ENCODE peak calls at places on chromosomes 5 and 9, in seven cellular contexts. L is IMR-90, S is mesenchymal stem cell, O is mesendoderm, X is H9, N is neuronal stem cell, I is trophoblast cell. A is an unnamed sample.

GRCh38 chr5:169064093-169064492 is 236.8 kb downstream of the SLIT3 start:
- DNase-seq in L (no peak), S (no peak), O (no peak), X (no peak), N (no peak), I (no peak), A (no peak)

GRCh38 chr5:52814749-52815148 is 27.0 kb downstream of the ITGA1 start:
- DNase-seq in L (no peak), S (no peak), O (no peak), X (no peak), N (no peak), I (no peak), A (no peak)

GRCh38 chr9:87140605-87141109 is 193.4 kb upstream of the GAS1 start:
- DNase-seq in L (no peak), S (no peak), O (no peak), X (no peak), N (no peak), I (no peak), A (no peak)

GRCh38 chr5:170631471-170632195 is 127.8 kb downstream of the KCNIP1 start:
- DNase-seq in L (no peak), S (peak; percentile 64), O (peak; percentile 81), X (peak; percentile 80), N (no peak), I (no peak), A (no peak)

GRCh38 chr5:40914835-40915234 is 5.5 kb downstream of the C7 start:
- DNase-seq in L (peak; percentile 55), S (no peak), O (peak; percentile 18), X (no peak), N (no peak), I (no peak), A (no peak)

GRCh38 chr9:136482046-136482792 is 621 bp downstream of the SEC16A start:
- DNase-seq in L (peak; percentile 37), S (peak; percentile 76), O (peak; percentile 57), X (no peak), N (peak; percentile 29), I (peak; percentile 15), A (no peak)

GRCh38 chr9:116493183-116493582 is 193.9 kb upstream of the TRIM32 start:
- DNase-seq in L (peak; percentile 43), S (no peak), O (peak; percentile 23), X (no peak), N (no peak), I (no peak), A (no peak)

GRCh38 chr5:78065663-78066062 is 228.8 kb downstream of the AP3B1 start:
- DNase-seq in L (no peak), S (no peak), O (peak; percentile 62), X (peak; percentile 49), N (no peak), I (peak; percentile 30), A (no peak)

GRCh38 chr5:123438902-123439301 is 15.7 kb upstream of the CEP120 start:
- DNase-seq in L (peak; percentile 28), S (no peak), O (no peak), X (no peak), N (no peak), I (no peak), A (no peak)

GRCh38 chr9:79644601-79645000 is 72.8 kb downstream of the TLE4 start:
- DNase-seq in L (no peak), S (no peak), O (no peak), X (no peak), N (no peak), I (no peak), A (no peak)

GRCh38 chr5:94503677-94504076 is 114.7 kb downstream of the KIAA0825 start:
- DNase-seq in L (no peak), S (no peak), O (no peak), X (no peak), N (no peak), I (no peak), A (no peak)

GRCh38 chr5:60382761-60383160 is 317.2 kb downstream of the DEPDC1B start:
- DNase-seq in L (peak; percentile 20), S (peak; percentile 39), O (peak; percentile 32), X (no peak), N (no peak), I (no peak), A (no peak)

GRCh38 chr5:149962040-149962439 is 1.5 kb downstream of the SLC26A2 start:
- DNase-seq in L (peak; percentile 68), S (peak; percentile 76), O (peak; percentile 65), X (no peak), N (no peak), I (no peak), A (no peak)

GRCh38 chr5:168714046-168714445 is 134.9 kb upstream of the PANK3 start:
- DNase-seq in L (peak; percentile 47), S (peak; percentile 21), O (no peak), X (no peak), N (no peak), I (no peak), A (no peak)

GRCh38 chr9:96491079-96491879 is 41.3 kb downstream of the HABP4 start:
- DNase-seq in L (peak; percentile 77), S (no peak), O (no peak), X (no peak), N (no peak), I (no peak), A (no peak)

DNA sequence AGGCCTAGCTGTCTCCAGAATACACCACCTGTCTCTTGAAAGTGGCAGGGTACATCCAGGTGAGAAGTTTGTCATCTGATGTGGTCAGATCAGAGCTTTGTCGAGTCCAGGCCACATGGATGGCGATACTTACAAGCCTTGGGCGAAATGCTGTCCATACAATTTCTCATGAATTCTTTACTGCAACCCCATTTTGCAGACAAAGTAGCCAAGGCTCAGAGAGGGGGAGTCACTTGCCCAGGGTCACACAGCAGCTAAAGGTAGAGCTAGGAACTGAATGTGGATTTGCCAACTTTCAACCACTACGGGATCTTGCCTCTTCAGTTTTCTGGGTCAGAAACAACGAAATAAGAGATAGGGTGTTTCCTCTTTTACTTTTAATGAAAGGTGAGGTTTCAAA is 35.2 kb downstream of the CRB2 start:
- DNase-seq in L (no peak), S (no peak), O (no peak), X (no peak), N (no peak), I (no peak), A (no peak)
- H4K8ac ChIP-seq in L (no peak overlapping the region), S (no peak overlapping the region), O (no peak overlapping the region), X (no peak overlapping the region), N (no peak overlapping the region), I (no peak overlapping the region), A (no peak overlapping the region)

DNA sequence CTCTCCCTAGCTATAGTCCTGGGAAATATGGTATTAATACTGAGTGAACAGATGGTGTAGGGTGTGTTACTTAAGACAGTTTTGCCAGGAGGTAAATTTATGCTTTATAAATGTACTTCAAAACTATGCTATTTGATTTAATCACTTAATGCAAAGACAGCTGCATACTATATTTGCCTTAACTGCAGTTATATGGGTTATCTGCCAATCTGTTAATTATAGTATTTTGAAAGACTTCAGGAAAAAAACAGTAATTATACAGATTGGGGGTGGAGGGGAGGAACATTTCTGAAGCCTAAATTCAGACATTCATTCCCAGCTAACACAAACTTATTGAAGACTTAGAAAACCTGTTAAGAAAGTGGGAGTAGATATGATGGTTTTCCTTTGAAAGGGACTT is 215.4 kb downstream of the MPDZ start:
- DNase-seq in L (no peak), S (no peak), O (no peak), X (no peak), N (no peak), I (no peak), A (no peak)
- H4K8ac ChIP-seq in L (no peak overlapping the region), S (no peak overlapping the region), O (no peak overlapping the region), X (no peak overlapping the region), N (no peak overlapping the region), I (no peak overlapping the region), A (no peak overlapping the region)

GRCh38 chr5:1840071-1840547 is 38.9 kb downstream of the NDUFS6 start:
- DNase-seq in L (no peak), S (no peak), O (no peak), X (no peak), N (no peak), I (no peak), A (no peak)

GRCh38 chr5:1836891-1837880 is 36.0 kb downstream of the NDUFS6 start:
- DNase-seq in L (no peak), S (no peak), O (no peak), X (no peak), N (no peak), I (no peak), A (no peak)

GRCh38 chr5:1838013-1838412 is 36.8 kb downstream of the NDUFS6 start:
- DNase-seq in L (no peak), S (no peak), O (no peak), X (no peak), N (no peak), I (no peak), A (no peak)

GRCh38 chr5:1842026-1842819 is 40.5 kb downstream of the IRX4 start:
- DNase-seq in L (no peak), S (no peak), O (no peak), X (no peak), N (no peak), I (no peak), A (no peak)

DNA sequence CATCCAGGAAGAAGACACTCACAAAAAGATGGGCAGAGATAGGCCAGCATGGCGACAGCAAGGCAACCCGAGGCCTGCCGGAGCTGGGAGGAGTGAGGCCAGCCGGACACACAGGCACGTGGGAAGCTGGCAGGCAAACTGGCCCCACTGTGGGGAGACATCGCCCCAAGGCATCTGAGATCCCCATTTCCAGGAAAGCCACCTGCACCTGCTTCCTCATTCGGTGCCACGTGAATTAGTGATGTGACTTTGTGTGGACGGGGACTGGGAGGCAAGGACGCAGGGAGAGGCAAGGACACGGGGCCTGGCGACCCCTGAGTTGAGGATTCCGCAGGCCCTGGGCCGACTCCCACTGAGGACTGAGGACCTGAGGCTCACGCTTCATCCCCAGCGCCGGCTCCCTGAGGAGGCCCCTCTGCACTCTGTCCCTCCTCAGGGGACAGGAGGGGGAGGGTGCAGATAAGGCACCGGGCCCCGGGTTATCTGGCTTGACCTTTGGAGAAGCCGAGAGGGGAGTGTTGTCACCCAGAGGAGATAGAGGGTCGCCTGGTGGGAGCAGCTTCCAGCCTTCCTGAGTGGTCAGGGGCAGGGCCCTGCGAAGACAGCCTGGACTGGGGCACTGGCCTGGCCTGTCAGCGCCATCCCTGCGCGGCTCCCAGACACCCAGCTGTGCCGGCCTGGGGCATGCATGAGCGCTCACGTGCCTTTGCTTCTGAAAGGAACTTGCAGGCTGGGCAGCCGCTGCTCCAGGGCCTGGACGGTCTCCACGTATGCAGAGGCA is 39.7 kb downstream of the NDUFS6 start:
- DNase-seq in L (no peak), S (no peak), O (peak; percentile 15), X (peak; percentile 54), N (peak; percentile 37), I (no peak), A (peak; percentile 65)
- H4K8ac ChIP-seq in L (no peak overlapping the region), S (no peak overlapping the region), O (no peak overlapping the region), X (no peak overlapping the region), N (no peak overlapping the region), I (no peak overlapping the region), A (no peak overlapping the region)

DNA sequence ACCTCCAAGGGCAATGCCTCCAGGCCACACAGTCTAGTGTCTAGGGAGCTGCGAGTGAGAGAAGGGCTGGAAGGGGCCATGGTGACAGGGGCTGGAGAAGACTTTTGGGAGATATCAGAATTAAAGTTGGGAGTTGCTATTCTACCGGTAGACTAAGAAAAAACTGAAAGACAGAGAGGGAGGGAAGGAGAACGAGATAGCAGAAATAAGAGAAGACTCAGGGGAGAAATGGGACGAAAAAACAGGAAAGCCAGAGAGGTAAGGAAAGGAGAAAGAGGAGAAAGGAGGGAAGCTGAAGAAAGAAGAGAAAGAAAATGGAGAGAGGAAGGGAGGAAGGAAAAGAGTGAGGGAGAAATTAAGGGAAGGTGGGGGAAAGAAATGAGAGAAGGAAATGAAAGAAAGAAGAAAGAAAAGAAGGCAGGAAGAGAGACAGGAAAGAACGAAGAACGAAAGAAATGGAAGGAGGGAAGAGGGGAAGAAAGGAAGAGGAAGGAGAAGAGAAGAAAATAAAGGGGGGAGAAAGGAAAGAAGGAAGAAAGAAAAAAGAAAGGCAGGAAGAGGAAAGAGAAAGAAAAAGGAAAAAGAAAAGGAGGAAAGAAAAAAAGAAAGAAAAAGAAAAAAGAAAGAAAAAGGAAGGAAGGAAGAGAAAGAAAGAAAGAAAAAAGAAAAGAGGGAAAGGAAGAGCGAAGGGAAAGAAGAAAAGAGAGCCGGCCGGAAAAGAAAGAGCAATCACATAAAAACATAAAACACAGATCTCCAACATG is 1.2 kb downstream of the EBF1 start:
- DNase-seq in L (no peak), S (no peak), O (no peak), X (no peak), N (no peak), I (no peak), A (no peak)
- H4K8ac ChIP-seq in L (peak overlapping the region; percentile 4), S (no peak overlapping the region), O (no peak overlapping the region), X (no peak overlapping the region), N (no peak overlapping the region), I (no peak overlapping the region), A (no peak overlapping the region)